ENCODE peak calls at places on chromosomes 16 and 17, in six cellular contexts. F is stomach, E is thoracic aorta, C is PC-9, O is right cardiac atrium, I is kidney. K is an unnamed sample. For H3K4me1 and H3K9me3, the result is how much of the 10 kb centered on the place peaks cover.

GRCh38 chr17:29825604-29826003 is 104.4 kb downstream of the SSH2 start:
- DNase-seq in E (no peak), C (peak), O (no peak), F (no peak), I (no peak), K (no peak)

GRCh38 chr17:40496170-40496569 is 5.3 kb downstream of the TNS4 start:
- DNase-seq in O (peak), F (no peak), E (no peak), I (peak), C (no peak), K (no peak)

GRCh38 chr17:8889458-8890210 is 22.2 kb upstream of the PIK3R6 start:
- DNase-seq in F (no peak), C (no peak), O (no peak), E (no peak), I (no peak), K (no peak)

GRCh38 chr16:60059141-60059540 is 1325.0 kb upstream of the GOT2 start:
- DNase-seq in O (no peak), I (no peak), F (no peak), E (no peak), C (no peak), K (no peak)

GRCh38 chr17:50051082-50051576 is 4.8 kb upstream of the ITGA3 start:
- DNase-seq in I (peak), E (no peak), F (peak), C (peak), O (peak), K (no peak)

GRCh38 chr17:51794466-51794865 is 364.0 kb downstream of the CA10 start:
- DNase-seq in F (no peak), C (no peak), I (no peak), E (no peak), O (no peak), K (no peak)

GRCh38 chr16:75478480-75479345 is 14.2 kb upstream of the TMEM170A start:
- DNase-seq in C (no peak), E (no peak), F (no peak), O (peak), I (no peak), K (no peak)

GRCh38 chr16:8931864-8932263 is 31.8 kb downstream of the USP7 start:
- DNase-seq in O (peak), C (no peak), F (peak), I (no peak), E (no peak), K (peak)

GRCh38 chr17:81514485-81514734 is 1.8 kb upstream of the ACTG1 start:
- DNase-seq in O (no peak), I (no peak), C (no peak), F (no peak), E (no peak), K (no peak)

GRCh38 chr17:4480929-4481898 is 17.5 kb upstream of the SPNS2 start:
- DNase-seq in I (peak), O (no peak), E (no peak), C (no peak), F (peak), K (peak)

GRCh38 chr17:10105513-10106001 is 92.8 kb downstream of the GAS7 start:
- DNase-seq in C (no peak), E (no peak), I (peak), F (no peak), O (peak), K (no peak)

GRCh38 chr17:27319536-27320221 is 25.8 kb downstream of the WSB1 start:
- DNase-seq in E (peak), F (peak), I (peak), C (peak), O (peak), K (peak)

GRCh38 chr16:87196229-87196628 is 121.0 kb downstream of the C16orf95 start:
- DNase-seq in C (no peak), I (no peak), F (no peak), E (no peak), O (no peak), K (no peak)

GRCh38 chr17:20612635-20613034 is 33.1 kb downstream of the CDRT15L2 start:
- DNase-seq in I (no peak), C (no peak), E (no peak), O (no peak), F (no peak), K (no peak)

GRCh38 chr17:31581491-31581890 is 190.0 kb downstream of the RAB11FIP4 start:
- DNase-seq in I (peak), E (no peak), C (peak), O (peak), F (peak), K (peak)

GRCh38 chr16:88638323-88639230 is at the start of gene IL17C:
- DNase-seq in F (peak), C (peak), O (peak), I (no peak), E (no peak), K (no peak)

GRCh38 chr17:61536417-61536955 is 54.5 kb downstream of the NACA2 start:
- DNase-seq in O (no peak), F (no peak), C (no peak), E (no peak), I (no peak), K (no peak)

GRCh38 chr17:43676471-43676870 is 14.7 kb upstream of the MEOX1 start:
- DNase-seq in C (peak), I (no peak), E (no peak), F (no peak), O (no peak), K (no peak)

GRCh38 chr17:57916925-57917858 is 38.0 kb downstream of the CUEDC1 start:
- DNase-seq in I (no peak), E (no peak), C (no peak), F (no peak), O (peak), K (no peak)

GRCh38 chr16:4513086-4513860 is 25.3 kb downstream of the CDIP1 start:
- DNase-seq in E (no peak), C (no peak), I (no peak), F (no peak), O (no peak), K (no peak)
- H3K4me1 ChIP-seq in E (under half), C (under half), I (under half), F (half or more), O (under half), K (under half)

GRCh38 chr16:57278494-57278893 is 6.0 kb downstream of the PLLP start:
- DNase-seq in O (no peak), F (no peak), I (no peak), C (no peak), E (no peak), K (no peak)
- H3K27ac ChIP-seq in O (no peak), F (peak), I (no peak), C (no peak), E (no peak), K (no peak)

GRCh38 chr16:31487720-31488629 is 5.1 kb downstream of the SLC5A2 start:
- DNase-seq in I (peak), O (peak), F (peak), C (no peak), E (no peak), K (no peak)
- H3K9me3 ChIP-seq in I (under half), O (under half), F (under half), C (under half), E (under half), K (under half)

GRCh38 chr16:68076560-68076959 is 8.6 kb upstream of the NFATC3 start:
- DNase-seq in C (no peak), F (no peak), I (no peak), O (no peak), E (no peak), K (no peak)

GRCh38 chr16:68074850-68075249 is 10.3 kb upstream of the NFATC3 start:
- DNase-seq in E (no peak), C (no peak), F (peak), I (no peak), O (no peak), K (no peak)

GRCh38 chr16:68073902-68074760 is 11.0 kb upstream of the NFATC3 start:
- DNase-seq in O (no peak), C (no peak), E (no peak), F (no peak), I (no peak), K (no peak)

GRCh38 chr16:68077866-68078725 is 7.1 kb upstream of the NFATC3 start:
- DNase-seq in E (no peak), F (no peak), O (no peak), I (no peak), C (no peak), K (no peak)

GRCh38 chr16:68075980-68076379 is 9.2 kb upstream of the NFATC3 start:
- DNase-seq in F (no peak), E (no peak), C (no peak), O (no peak), I (no peak), K (no peak)
- H3K4me1 ChIP-seq in F (under half), E (under half), C (under half), O (under half), I (under half), K (under half)